ENCODE peak calls at places on chromosome 20, in four cellular contexts. Q, J, U and S are unnamed samples.

GRCh38 chr20:8361008-8361652 is 229.1 kb downstream of the PLCB1 start:
- DNase-seq in Q (peak; percentile 7), J (no peak), U (no peak), S (peak; percentile 17)

GRCh38 chr20:11907621-11908020 is 10.1 kb upstream of the BTBD3 start:
- DNase-seq in Q (no peak), J (no peak), U (no peak), S (no peak)

GRCh38 chr20:6533828-6534388 is 233.6 kb upstream of the BMP2 start:
- DNase-seq in Q (no peak), J (no peak), U (no peak), S (no peak)

GRCh38 chr20:37235065-37235464 is 26.5 kb downstream of the GHRH start:
- DNase-seq in Q (no peak), J (peak; percentile 59), U (no peak), S (no peak)

GRCh38 chr20:37317316-37317715 is 27.9 kb downstream of the MANBAL start:
- DNase-seq in Q (no peak), J (no peak), U (no peak), S (no peak)

GRCh38 chr20:29427201-29428060 is 1830.0 kb upstream of the DEFB115 start:
- DNase-seq in Q (peak; percentile 57), J (peak; percentile 66), U (no peak), S (no peak)

GRCh38 chr20:3042621-3043020 is 801 bp upstream of the GNRH2 start:
- DNase-seq in Q (no peak), J (no peak), U (no peak), S (no peak)

GRCh38 chr20:36217226-36217625 is 19.1 kb upstream of the AAR2 start:
- DNase-seq in Q (peak; percentile 46), J (no peak), U (peak; percentile 67), S (no peak)

GRCh38 chr20:16666272-16666671 is 63.6 kb upstream of the SNRPB2 start:
- DNase-seq in Q (peak; percentile 23), J (no peak), U (no peak), S (no peak)

GRCh38 chr20:37902504-37903313 is at the start of gene VSTM2L:
- DNase-seq in Q (peak; percentile 82), J (peak; percentile 88), U (peak; percentile 46), S (no peak)

GRCh38 chr20:1734269-1734858 is 76.8 kb upstream of the SIRPG start:
- DNase-seq in Q (peak; percentile 35), J (no peak), U (no peak), S (no peak)

GRCh38 chr20:13700761-13701160 is 62.0 kb upstream of the TASP1 start:
- DNase-seq in Q (no peak), J (no peak), U (no peak), S (no peak)

GRCh38 chr20:59016795-59017492 is 2.3 kb upstream of the TUBB1 start:
- DNase-seq in Q (no peak), J (no peak), U (no peak), S (no peak)
- TF ChIP-seq RCOR1 in Q (no peak), J (no peak), U (no peak), S (no peak)

GRCh38 chr20:40686893-40687292 is 2.1 kb downstream of the MAFB start:
- DNase-seq in Q (no peak), J (no peak), U (no peak), S (no peak)

GRCh38 chr20:40688129-40689099 is 622 bp downstream of the MAFB start:
- DNase-seq in Q (peak; percentile 31), J (peak; percentile 50), U (no peak), S (no peak)

GRCh38 chr20:40685349-40685748 is 3.7 kb downstream of the MAFB start:
- DNase-seq in Q (no peak), J (no peak), U (no peak), S (no peak)

GRCh38 chr20:40687384-40688128 is 1.5 kb downstream of the MAFB start:
- DNase-seq in Q (no peak), J (peak; percentile 67), U (no peak), S (no peak)

GRCh38 chr20:40686434-40686882 is 2.6 kb downstream of the MAFB start:
- DNase-seq in Q (no peak), J (no peak), U (no peak), S (no peak)
- TF ChIP-seq MAX in Q (no peak), J (no peak), U (no peak), S (no peak)

DNA sequence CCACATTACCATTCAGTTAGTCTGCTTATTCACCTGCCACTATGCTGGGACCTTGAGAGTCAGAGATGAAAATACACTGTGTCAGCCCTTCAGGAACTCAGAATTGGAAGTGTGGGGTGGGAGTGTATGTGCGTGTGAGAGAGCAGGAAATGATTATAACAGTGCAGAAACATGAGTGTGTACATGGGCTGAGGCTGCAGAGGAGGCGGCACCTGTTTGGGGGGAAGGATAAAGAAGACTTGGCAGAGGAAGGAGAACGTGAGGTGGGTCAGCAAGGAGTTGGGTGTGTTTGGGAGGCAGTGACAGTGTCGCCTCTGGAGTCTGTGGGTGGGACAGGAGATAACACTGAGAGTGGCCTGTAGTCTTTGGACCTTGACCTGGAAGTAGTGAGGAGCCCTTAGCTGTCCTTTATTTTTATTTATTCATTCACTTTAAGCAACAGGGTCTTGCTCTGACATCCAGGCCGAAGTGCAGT is 3.1 kb downstream of the CHMP4B start:
- DNase-seq in Q (no peak), J (no peak), U (no peak), S (no peak)
- TF ChIP-seq RCOR1 in Q (no peak), J (no peak), U (no peak), S (no peak)

GRCh38 chr20:47708140-47708807 is 77.0 kb downstream of the SULF2 start:
- DNase-seq in Q (no peak), J (no peak), U (no peak), S (peak; percentile 30)
- TF ChIP-seq MAX in Q (no peak), J (no peak), U (no peak), S (no peak)

GRCh38 chr20:43857127-43857526 is 57.5 kb upstream of the TOX2 start:
- DNase-seq in Q (no peak), J (no peak), U (no peak), S (no peak)

GRCh38 chr20:43849496-43850197 is 65.0 kb upstream of the TOX2 start:
- DNase-seq in Q (peak; percentile 62), J (no peak), U (no peak), S (no peak)

GRCh38 chr20:43855803-43856202 is 58.8 kb upstream of the TOX2 start:
- DNase-seq in Q (no peak), J (no peak), U (no peak), S (no peak)

GRCh38 chr20:43853918-43854317 is 60.7 kb upstream of the TOX2 start:
- DNase-seq in Q (no peak), J (no peak), U (no peak), S (no peak)

DNA sequence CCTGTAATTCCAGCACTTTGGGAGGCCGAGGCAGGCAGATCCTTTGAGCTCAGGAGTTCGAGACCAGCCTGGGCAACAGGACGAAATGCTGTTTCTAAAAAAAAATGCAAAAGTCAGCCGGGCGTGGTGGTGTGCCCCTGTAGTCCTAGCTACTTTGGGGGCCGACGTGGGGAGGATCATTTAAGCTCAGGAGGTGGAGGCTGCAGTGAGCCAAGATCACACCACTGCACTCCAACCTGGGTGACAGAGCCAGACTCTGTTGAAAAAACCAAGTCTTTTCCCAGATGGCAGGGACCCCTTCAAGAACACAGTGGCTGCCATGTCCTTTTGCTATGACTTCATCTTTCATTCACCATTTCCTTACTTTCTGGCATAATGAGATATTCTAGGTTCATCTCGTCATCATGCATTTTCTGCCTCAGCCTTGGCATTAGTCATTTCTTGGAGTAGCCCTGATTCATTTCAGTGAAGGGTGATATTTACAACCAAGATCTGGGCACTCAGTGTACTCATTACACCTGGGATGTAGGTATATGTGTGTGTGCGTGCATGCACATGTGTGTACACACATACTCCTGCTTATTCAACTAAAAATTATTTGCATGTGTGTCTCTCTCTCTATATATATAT is 61.4 kb upstream of the TOX2 start:
- DNase-seq in Q (no peak), J (no peak), U (no peak), S (no peak)
- TF ChIP-seq RCOR1 in Q (no peak), J (no peak), U (no peak), S (no peak)